ENCODE peak calls at places on chromosomes 12 and 14, in six cellular contexts. E is putamen, O is tibial nerve, G is smooth muscle cell of the brain vasculature, T is OCI-M1, H is T-cell. J is an unnamed sample.
A peak's percentile ranks its signal among the peaks of the same experiment; 100 is the strongest.

GRCh38 chr14:21771671-21772070 is 98.1 kb upstream of the OR4E1 start:
- DNase-seq in E (no peak), O (no peak), G (no peak), T (no peak), H (no peak), J (no peak)

GRCh38 chr12:106058256-106059182 is 80.2 kb downstream of the NUAK1 start:
- DNase-seq in E (no peak), O (no peak), G (no peak), T (no peak), H (no peak), J (no peak)

GRCh38 chr14:61462566-61463195 is 141.3 kb downstream of the PRKCH start:
- DNase-seq in E (no peak), O (no peak), G (no peak), T (peak; percentile 39), H (no peak), J (no peak)

GRCh38 chr12:128644664-128645296 is 179.0 kb downstream of the SLC15A4 start:
- DNase-seq in E (no peak), O (peak; percentile 9), G (no peak), T (peak; percentile 31), H (peak; percentile 2), J (no peak)

GRCh38 chr12:20174776-20175175 is 193.6 kb upstream of the PDE3A start:
- DNase-seq in E (no peak), O (no peak), G (no peak), T (no peak), H (no peak), J (no peak)

GRCh38 chr14:90483551-90483950 is 86.7 kb downstream of the CALM1 start:
- DNase-seq in E (peak; percentile 22), O (no peak), G (no peak), T (no peak), H (peak; percentile 61), J (peak; percentile 26)

GRCh38 chr12:70644836-70645235 is 7.6 kb upstream of the PTPRB start:
- DNase-seq in E (no peak), O (no peak), G (no peak), T (no peak), H (no peak), J (no peak)

GRCh38 chr12:92649511-92650227 is 53.1 kb upstream of the PLEKHG7 start:
- DNase-seq in E (peak; percentile 69), O (peak; percentile 77), G (peak; percentile 51), T (peak; percentile 69), H (peak; percentile 53), J (peak; percentile 69)

GRCh38 chr12:109182041-109182839 is 65.9 kb downstream of the ACACB start:
- DNase-seq in E (peak; percentile 31), O (no peak), G (no peak), T (no peak), H (no peak), J (no peak)

GRCh38 chr14:24315807-24316596 is 4.7 kb downstream of the LTB4R start:
- DNase-seq in E (no peak), O (no peak), G (no peak), T (no peak), H (no peak), J (no peak)

GRCh38 chr12:111773801-111774551 is 7.2 kb downstream of the ALDH2 start:
- DNase-seq in E (no peak), O (peak; percentile 88), G (no peak), T (no peak), H (no peak), J (peak; percentile 91)

GRCh38 chr14:91113829-91114078 is at the start of gene DGLUCY:
- DNase-seq in E (no peak), O (no peak), G (no peak), T (no peak), H (no peak), J (no peak)

GRCh38 chr14:39376671-39377403 is 55.4 kb downstream of the FBXO33 start:
- DNase-seq in E (no peak), O (no peak), G (no peak), T (peak; percentile 14), H (no peak), J (no peak)

GRCh38 chr14:74469548-74470518 is 23.3 kb downstream of the NPC2 start:
- DNase-seq in E (no peak), O (peak; percentile 14), G (no peak), T (no peak), H (no peak), J (no peak)

GRCh38 chr12:23049180-23049579 is 424.2 kb downstream of the ETNK1 start:
- DNase-seq in E (no peak), O (no peak), G (no peak), T (peak; percentile 74), H (no peak), J (no peak)

GRCh38 chr14:104968153-104968527 is 10.0 kb downstream of the AHNAK2 start:
- DNase-seq in E (no peak), O (peak; percentile 74), G (no peak), T (no peak), H (no peak), J (peak; percentile 72)

GRCh38 chr14:82091097-82091496 is 557.4 kb upstream of the SEL1L start:
- DNase-seq in E (no peak), O (no peak), G (no peak), T (no peak), H (no peak), J (no peak)

GRCh38 chr12:68495666-68496065 is 115.0 kb upstream of the RAP1B start:
- DNase-seq in E (no peak), O (no peak), G (peak; percentile 9), T (no peak), H (no peak), J (no peak)

GRCh38 chr14:99595034-99595433 is 9.0 kb downstream of the CCDC85C start:
- DNase-seq in E (no peak), O (no peak), G (no peak), T (peak; percentile 31), H (no peak), J (no peak)

GRCh38 chr12:89988156-89988555 is 279.5 kb upstream of the ATP2B1 start:
- DNase-seq in E (no peak), O (no peak), G (no peak), T (no peak), H (no peak), J (no peak)

GRCh38 chr14:100476012-100476822 is 111.0 kb downstream of the BEGAIN start:
- DNase-seq in E (peak; percentile 15), O (no peak), G (peak; percentile 94), T (no peak), H (no peak), J (no peak)

GRCh38 chr14:49880267-49881064 is 12.4 kb upstream of the ARF6 start:
- DNase-seq in E (no peak), O (no peak), G (no peak), T (no peak), H (no peak), J (no peak)

GRCh38 chr12:113903381-113903863 is 62.7 kb downstream of the RBM19 start:
- DNase-seq in E (no peak), O (no peak), G (no peak), T (no peak), H (no peak), J (no peak)